ENCODE peak calls at places on chromosomes 12 and 14, in six cellular contexts. Q is hepatic stellate cell, L is HEK293T, E is RWPE1, H is fibroblast of mammary gland, Z is HS-5. W is an unnamed sample.

GRCh38 chr12:65169311-65170244 is at the start of gene LEMD3:
- DNase-seq in L (peak; percentile 92), E (peak; percentile 94), Z (peak; percentile 53), H (peak; percentile 85), Q (peak; percentile 91), W (peak; percentile 97)

GRCh38 chr14:98138666-98139065 is 1133.3 kb downstream of the BCL11B start:
- DNase-seq in L (peak; percentile 51), E (no peak), H (peak; percentile 3), Q (no peak), Z (no peak), W (no peak)

GRCh38 chr12:57712671-57713070 is 18.7 kb downstream of the OS9 start:
- DNase-seq in L (no peak), Q (no peak), Z (no peak), E (no peak), H (no peak), W (no peak)

GRCh38 chr12:70640901-70641300 is 3.7 kb upstream of the PTPRB start:
- DNase-seq in H (no peak), E (no peak), Q (no peak), Z (no peak), L (no peak), W (no peak)

GRCh38 chr14:38389666-38390065 is 133.8 kb upstream of the CLEC14A start:
- DNase-seq in H (peak; percentile 85), E (no peak), Q (no peak), L (no peak), Z (no peak), W (no peak)

GRCh38 chr12:67710582-67710981 is 62.0 kb downstream of the DYRK2 start:
- DNase-seq in E (no peak), H (peak; percentile 62), L (no peak), Q (no peak), Z (no peak), W (peak; percentile 79)

GRCh38 chr12:100279612-100280244 is 12.8 kb downstream of the SCYL2 start:
- DNase-seq in E (no peak), H (no peak), Q (no peak), L (no peak), Z (no peak), W (no peak)

GRCh38 chr14:68377459-68377858 is 415.4 kb downstream of the ZFP36L1 start:
- DNase-seq in Q (no peak), H (peak; percentile 43), Z (no peak), L (no peak), E (no peak), W (no peak)

GRCh38 chr14:105476937-105477658 is 2.5 kb downstream of the CRIP2 start:
- DNase-seq in H (no peak), L (no peak), E (no peak), Z (no peak), Q (peak; percentile 41), W (no peak)

GRCh38 chr14:76346391-76347160 is 29.4 kb upstream of the ESRRB start:
- DNase-seq in H (no peak), Q (no peak), Z (no peak), L (no peak), E (no peak), W (no peak)

GRCh38 chr14:35705636-35706035 is 103.5 kb downstream of the RALGAPA1 start:
- DNase-seq in Q (no peak), H (no peak), L (no peak), Z (no peak), E (no peak), W (no peak)

GRCh38 chr12:123050331-123050809 is 69.9 kb downstream of the ARL6IP4 start:
- DNase-seq in Q (peak; percentile 70), H (peak; percentile 68), E (peak; percentile 30), L (no peak), Z (no peak), W (peak; percentile 8)

GRCh38 chr12:79402626-79403025 is 288.1 kb downstream of the PAWR start:
- DNase-seq in Q (no peak), Z (no peak), H (peak; percentile 46), L (no peak), E (no peak), W (no peak)

GRCh38 chr12:113537751-113538087 is 66.0 kb upstream of the LHX5 start:
- DNase-seq in H (peak; percentile 32), Z (no peak), L (no peak), E (peak; percentile 21), Q (no peak), W (peak; percentile 2)

GRCh38 chr12:92034858-92035401 is 110.7 kb downstream of the BTG1 start:
- DNase-seq in E (peak; percentile 68), H (peak; percentile 95), Q (peak; percentile 14), Z (peak; percentile 61), L (no peak), W (peak; percentile 45)